ENCODE peak calls at places on chromosomes 11 and 22, in nine cellular contexts. Y is testis; N is activated T-cell treated with anti-CD3 and anti-CD28 coated beads, Interleukin-2, amount 50 U/mL, for 1 hour; L is left ventricle myocardium inferior; S is NK-92 treated with Interleukin-12 subunit alpha and Interleukin-12 subunit beta, amount 100 ng/mL, for 24 hours; I is NCI-H1417 treated with DMSO at 0.1 percent for 48 hours; G is NCI-H2081; T is NCI-H510A; B is CD14-positive monocyte. M is an unnamed sample.

GRCh38 chr11:135075740-135076139 is 663.7 kb upstream of the B3GAT1 start:
- DNase-seq in L (peak; percentile 76), S (no peak), N (peak; percentile 65), B (no peak), Y (peak; percentile 97), G (no peak), T (no peak), I (no peak), M (peak; percentile 54)

GRCh38 chr11:127470485-127470884 is 469.9 kb upstream of the KIRREL3 start:
- DNase-seq in N (no peak), I (no peak), Y (peak; percentile 43), S (no peak), G (peak; percentile 31), L (no peak), B (no peak), T (no peak), M (peak; percentile 28)

GRCh38 chr11:587978-588380 is 11.7 kb downstream of the PHRF1 start:
- DNase-seq in T (no peak), I (no peak), B (peak; percentile 99), Y (no peak), S (peak; percentile 32), L (no peak), N (peak; percentile 80), G (no peak), M (no peak)

GRCh38 chr11:64923944-64924909 is at the start of gene PPP2R5B:
- DNase-seq in T (peak; percentile 81), Y (peak; percentile 96), N (peak; percentile 91), B (peak; percentile 94), G (peak; percentile 78), L (peak; percentile 95), I (peak; percentile 14), S (peak; percentile 85), M (peak; percentile 95)

GRCh38 chr11:43573233-43573632 is 107.3 kb upstream of the HSD17B12 start:
- DNase-seq in N (no peak), I (no peak), G (peak; percentile 18), S (no peak), L (no peak), Y (peak; percentile 71), T (no peak), B (no peak), M (no peak)

GRCh38 chr22:37556750-37557149 is 3.5 kb upstream of the CDC42EP1 start:
- DNase-seq in I (no peak), G (no peak), N (no peak), L (no peak), B (no peak), Y (no peak), S (no peak), T (no peak), M (no peak)

GRCh38 chr11:1352696-1353382 is 36.9 kb upstream of the BRSK2 start:
- DNase-seq in T (no peak), N (no peak), G (no peak), Y (no peak), S (no peak), L (no peak), B (peak; percentile 25), I (no peak), M (no peak)

GRCh38 chr11:1752907-1753425 is 2.6 kb upstream of the IFITM10 start:
- DNase-seq in T (no peak), N (no peak), B (no peak), G (no peak), S (no peak), L (no peak), Y (no peak), I (no peak), M (no peak)

GRCh38 chr11:78195917-78196545 is 7.3 kb downstream of the USP35 start:
- DNase-seq in B (no peak), T (no peak), L (no peak), I (no peak), G (no peak), N (no peak), S (no peak), Y (peak; percentile 33), M (peak; percentile 34)

GRCh38 chr11:33735426-33736147 is 636 bp downstream of the CD59 start:
- DNase-seq in Y (peak; percentile 44), B (no peak), I (no peak), G (no peak), S (no peak), T (no peak), L (peak; percentile 39), N (peak; percentile 49), M (peak; percentile 76)

GRCh38 chr11:64760759-64761417 is 1.1 kb upstream of the PYGM start:
- DNase-seq in L (no peak), I (no peak), N (peak; percentile 21), T (no peak), S (no peak), G (no peak), Y (peak; percentile 69), B (no peak), M (no peak)

GRCh38 chr11:73965764-73966121 is 14.9 kb downstream of the DNAJB13 start:
- DNase-seq in B (peak; percentile 39), I (no peak), S (no peak), G (no peak), L (no peak), Y (no peak), N (no peak), T (no peak), M (no peak)

GRCh38 chr11:23932485-23932898 is 564.4 kb upstream of the LUZP2 start:
- DNase-seq in Y (no peak), N (no peak), S (no peak), I (no peak), T (no peak), G (no peak), B (no peak), L (no peak), M (no peak)

GRCh38 chr11:33234397-33235168 is 22.6 kb upstream of the HIPK3 start:
- DNase-seq in Y (no peak), L (no peak), B (no peak), T (no peak), G (no peak), N (no peak), I (no peak), S (no peak), M (no peak)

M was measured in thyroid gland.